ENCODE peak calls at places on chromosomes 2 and 18, in six cellular contexts. Z is kidney; E is left ventricle myocardium inferior; H is HAP-1; I is right lobe of liver; D is effector memory CD4-positive, alpha-beta T cell. J is an unnamed sample.

GRCh38 chr2:119715409-119716295 is 36.7 kb downstream of the TMEM177 start:
- DNase-seq in Z (no peak), E (no peak), H (no peak), I (no peak), D (no peak), J (peak; percentile 56)

GRCh38 chr2:231926180-231926741 is at the start of gene NPPC:
- DNase-seq in Z (peak; percentile 68), E (peak; percentile 76), H (peak; percentile 90), I (peak; percentile 53), D (no peak), J (peak; percentile 76)

GRCh38 chr2:164839914-164840457 is 1.6 kb downstream of the COBLL1 start:
- DNase-seq in Z (no peak), E (no peak), H (no peak), I (no peak), D (no peak), J (no peak)

GRCh38 chr2:120594856-120595685 is 140.6 kb upstream of the GLI2 start:
- DNase-seq in Z (peak; percentile 67), E (no peak), H (peak; percentile 61), I (no peak), D (no peak), J (peak; percentile 53)

GRCh38 chr2:102239344-102239743 is 52.5 kb downstream of the IL1RL2 start:
- DNase-seq in Z (no peak), E (no peak), H (no peak), I (no peak), D (no peak), J (peak; percentile 76)

GRCh38 chr2:57146951-57147350 is 899.7 kb upstream of the VRK2 start:
- DNase-seq in Z (no peak), E (no peak), H (no peak), I (no peak), D (no peak), J (no peak)

GRCh38 chr2:27705851-27706622 is 42.3 kb downstream of the SLC4A1AP start:
- DNase-seq in Z (peak; percentile 86), E (peak; percentile 55), H (no peak), I (peak; percentile 39), D (no peak), J (no peak)

GRCh38 chr2:181239400-181239799 is 217.8 kb upstream of the ITGA4 start:
- DNase-seq in Z (no peak), E (no peak), H (peak; percentile 39), I (no peak), D (no peak), J (no peak)

GRCh38 chr2:106334802-106335201 is 133.4 kb downstream of the RGPD3 start:
- DNase-seq in Z (no peak), E (no peak), H (no peak), I (no peak), D (no peak), J (no peak)

GRCh38 chr2:72613931-72614330 is 211.9 kb downstream of the EXOC6B start:
- DNase-seq in Z (no peak), E (no peak), H (no peak), I (no peak), D (no peak), J (no peak)

GRCh38 chr18:25974630-25975077 is 115.8 kb downstream of the SS18 start:
- DNase-seq in Z (no peak), E (no peak), H (no peak), I (no peak), D (no peak), J (no peak)

GRCh38 chr18:58754544-58755068 is 83.3 kb downstream of the MALT1 start:
- DNase-seq in Z (no peak), E (peak; percentile 49), H (no peak), I (peak; percentile 35), D (no peak), J (peak; percentile 78)

GRCh38 chr18:7021994-7022840 is 95.4 kb downstream of the LAMA1 start:
- DNase-seq in Z (no peak), E (no peak), H (peak; percentile 8), I (no peak), D (no peak), J (no peak)

GRCh38 chr2:75450068-75450467 is 110.7 kb downstream of the EVA1A start:
- DNase-seq in Z (no peak), E (no peak), H (no peak), I (no peak), D (no peak), J (no peak)

GRCh38 chr2:64406407-64406774 is 47.6 kb upstream of the LGALSL start:
- DNase-seq in Z (no peak), E (peak; percentile 19), H (no peak), I (peak; percentile 79), D (no peak), J (no peak)
- H3K4me1 ChIP-seq in Z (peaks cover 39% of the 10 kb centered on the region), E (peaks cover 45% of the 10 kb centered on the region), H (peaks cover 13% of the 10 kb centered on the region), I (no peaks in the 10 kb centered on the region), D (no peaks in the 10 kb centered on the region), J (peaks cover 22% of the 10 kb centered on the region)

GRCh38 chr2:230669386-230669935 is 43.2 kb upstream of the CAB39 start:
- DNase-seq in Z (no peak), E (no peak), H (no peak), I (no peak), D (no peak), J (no peak)

GRCh38 chr2:230668184-230668938 is 44.3 kb upstream of the CAB39 start:
- DNase-seq in Z (no peak), E (peak; percentile 44), H (no peak), I (no peak), D (no peak), J (peak; percentile 85)

GRCh38 chr2:230668939-230669303 is 43.7 kb upstream of the CAB39 start:
- DNase-seq in Z (no peak), E (no peak), H (no peak), I (no peak), D (no peak), J (no peak)

GRCh38 chr2:230672836-230673235 is 39.8 kb upstream of the CAB39 start:
- DNase-seq in Z (no peak), E (no peak), H (no peak), I (no peak), D (no peak), J (no peak)

GRCh38 chr2:230671117-230671516 is 41.5 kb upstream of the CAB39 start:
- DNase-seq in Z (no peak), E (no peak), H (no peak), I (no peak), D (no peak), J (no peak)
- H3K4me1 ChIP-seq in Z (peaks cover 6% of the 10 kb centered on the region), E (peaks cover 25% of the 10 kb centered on the region), H (no peaks in the 10 kb centered on the region), I (no peaks in the 10 kb centered on the region), D (peaks cover 29% of the 10 kb centered on the region), J (peaks cover 38% of the 10 kb centered on the region)

GRCh38 chr18:44788334-44788733 is 107.6 kb downstream of the SETBP1 start:
- DNase-seq in Z (no peak), E (no peak), H (no peak), I (no peak), D (no peak), J (no peak)
- H3K4me1 ChIP-seq in Z (peaks cover 27% of the 10 kb centered on the region), E (peaks cover 49% of the 10 kb centered on the region), H (peaks cover 9% of the 10 kb centered on the region), I (no peaks in the 10 kb centered on the region), D (no peaks in the 10 kb centered on the region), J (peaks cover 26% of the 10 kb centered on the region)

GRCh38 chr2:134269986-134270735 is 16.3 kb downstream of the MGAT5 start:
- DNase-seq in Z (no peak), E (no peak), H (no peak), I (no peak), D (no peak), J (no peak)
- H3K4me1 ChIP-seq in Z (peaks cover 3% of the 10 kb centered on the region), E (peaks cover 83% of the 10 kb centered on the region), H (peaks cover 6% of the 10 kb centered on the region), I (no peaks in the 10 kb centered on the region), D (peaks cover 6% of the 10 kb centered on the region), J (peaks cover 19% of the 10 kb centered on the region)

DNA sequence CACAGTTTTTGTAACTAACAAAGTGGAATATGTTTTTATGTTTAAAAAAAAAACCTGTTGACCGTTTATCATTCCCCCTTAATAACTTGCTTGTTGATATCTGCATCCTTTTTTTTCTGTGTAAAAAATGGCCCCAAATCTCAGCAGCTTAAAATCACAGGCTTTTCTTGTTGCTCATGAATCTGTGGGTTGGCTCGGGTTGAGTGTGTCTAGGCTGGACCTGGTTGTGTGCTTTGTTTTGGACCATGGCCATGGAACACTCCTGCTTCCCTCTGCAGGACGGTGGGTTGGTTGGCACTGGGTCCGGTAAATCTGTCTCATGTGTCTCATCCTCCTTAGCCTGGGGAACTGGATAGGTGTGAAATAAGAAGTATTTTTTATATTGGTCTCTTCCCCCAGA is 139.0 kb upstream of the LINC00305 start:
- DNase-seq in Z (no peak), E (no peak), H (no peak), I (peak; percentile 65), D (no peak), J (no peak)
- H3K4me1 ChIP-seq in Z (no peaks in the 10 kb centered on the region), E (no peaks in the 10 kb centered on the region), H (no peaks in the 10 kb centered on the region), I (no peaks in the 10 kb centered on the region), D (no peaks in the 10 kb centered on the region), J (no peaks in the 10 kb centered on the region)

J was measured in spleen.